ENCODE peak calls at places on chromosomes 3 and 15, in six cellular contexts. F, Q, J, P, Y and M are unnamed samples.

GRCh38 chr3:126543457-126544090 is 15.2 kb downstream of the C3orf22 start:
- DNase-seq in Q (no peak), J (no peak), P (no peak), F (no peak), Y (no peak), M (peak)

GRCh38 chr15:43775411-43775965 is 1.3 kb downstream of the ELL3 start:
- DNase-seq in P (peak), Y (no peak), Q (peak), J (no peak), F (peak), M (no peak)

GRCh38 chr3:63746211-63746610 is 72.9 kb upstream of the C3orf49 start:
- DNase-seq in P (no peak), J (no peak), Y (no peak), F (no peak), Q (no peak), M (no peak)

GRCh38 chr15:98614681-98615080 is 33.7 kb upstream of the IGF1R start:
- DNase-seq in Q (no peak), P (no peak), Y (no peak), J (no peak), F (no peak), M (no peak)

GRCh38 chr3:17473761-17474160 is 268.7 kb downstream of the TBC1D5 start:
- DNase-seq in J (no peak), Y (no peak), Q (no peak), P (no peak), F (no peak), M (no peak)

GRCh38 chr15:37900286-37901221 is 33.9 kb upstream of the TMCO5A start:
- DNase-seq in J (no peak), Q (no peak), Y (no peak), P (peak), F (peak), M (no peak)

GRCh38 chr3:130658666-130659065 is 88.0 kb downstream of the PIK3R4 start:
- DNase-seq in J (no peak), Q (no peak), F (no peak), P (peak), Y (no peak), M (no peak)

GRCh38 chr3:16249336-16249735 is 15.4 kb downstream of the DPH3 start:
- DNase-seq in J (no peak), F (peak), P (no peak), Q (no peak), Y (peak), M (no peak)

GRCh38 chr3:83235180-83235814 is 1473.9 kb upstream of the GBE1 start:
- DNase-seq in P (no peak), Q (no peak), F (no peak), J (no peak), Y (no peak), M (no peak)

GRCh38 chr3:189547448-189547847 is 83.7 kb upstream of the TP63 start:
- DNase-seq in P (no peak), F (no peak), Q (no peak), J (no peak), Y (no peak), M (no peak)

GRCh38 chr3:150210461-150211110 is 197.5 kb upstream of the TSC22D2 start:
- DNase-seq in F (peak), J (no peak), Q (no peak), P (no peak), Y (no peak), M (no peak)

GRCh38 chr3:64900220-64900619 is 212.4 kb upstream of the ADAMTS9 start:
- DNase-seq in P (no peak), Q (no peak), F (peak), J (no peak), Y (no peak), M (no peak)

GRCh38 chr3:105228696-105229095 is 138.0 kb upstream of the ALCAM start:
- DNase-seq in Q (no peak), F (no peak), P (no peak), J (no peak), Y (no peak), M (no peak)

GRCh38 chr3:31102196-31102879 is 207.9 kb upstream of the GADL1 start:
- DNase-seq in F (no peak), Q (no peak), J (peak), P (no peak), Y (no peak), M (no peak)

GRCh38 chr15:85335193-85335939 is 45.0 kb upstream of the AKAP13 start:
- DNase-seq in J (no peak), Q (no peak), Y (no peak), P (no peak), F (peak), M (no peak)